ENCODE peak calls at places on chromosome 5, in eight cellular contexts. Q is neural progenitor cell, I is GM23248, J is hepatocyte, W is PC-3, M is GM23338, D is MM.1S, U is SK-N-SH. E is an unnamed sample. For H3K4me1, the result is how much of the 10 kb centered on the place peaks cover.

GRCh38 chr5:66239034-66239433 is 94.9 kb downstream of the SREK1 start:
- DNase-seq in W (peak), D (peak), M (peak), I (no peak), J (no peak), U (no peak), Q (peak), E (no peak)

GRCh38 chr5:110969502-110969901 is 102.0 kb upstream of the TSLP start:
- DNase-seq in J (no peak), Q (no peak), D (no peak), U (no peak), I (no peak), M (no peak), W (peak), E (no peak)

GRCh38 chr5:91074615-91075014 is 308.5 kb downstream of the ARRDC3 start:
- DNase-seq in W (peak), U (no peak), J (no peak), M (no peak), D (no peak), I (peak), Q (no peak), E (no peak)

GRCh38 chr5:16855475-16855874 is 80.6 kb downstream of the MYO10 start:
- DNase-seq in M (peak), J (no peak), Q (peak), W (peak), D (no peak), U (peak), I (peak), E (no peak)

GRCh38 chr5:114407783-114408182 is 45.9 kb downstream of the KCNN2 start:
- DNase-seq in I (no peak), Q (no peak), D (no peak), M (no peak), W (no peak), U (no peak), J (no peak), E (no peak)

GRCh38 chr5:132057498-132058255 is 2.8 kb upstream of the IL3 start:
- DNase-seq in J (no peak), Q (no peak), M (no peak), W (no peak), D (no peak), I (no peak), U (peak), E (no peak)

GRCh38 chr5:66963559-66963971 is 233.0 kb downstream of the CD180 start:
- DNase-seq in M (peak), U (peak), W (peak), Q (no peak), I (peak), D (no peak), J (peak), E (no peak)

GRCh38 chr5:9269024-9269423 is 276.9 kb downstream of the SEMA5A start:
- DNase-seq in M (no peak), D (no peak), Q (no peak), J (no peak), U (peak), I (peak), W (peak), E (no peak)

GRCh38 chr5:2906302-2907090 is 155.0 kb upstream of the IRX2 start:
- DNase-seq in U (no peak), J (no peak), I (no peak), D (no peak), Q (no peak), M (no peak), W (no peak), E (no peak)

GRCh38 chr5:2263763-2264162 is 381.0 kb upstream of the IRX4 start:
- DNase-seq in U (no peak), D (no peak), I (no peak), Q (no peak), J (no peak), M (no peak), W (no peak), E (no peak)

GRCh38 chr5:143311428-143311827 is 92.1 kb downstream of the NR3C1 start:
- DNase-seq in J (no peak), W (peak), Q (no peak), M (peak), I (peak), U (no peak), D (no peak), E (no peak)

GRCh38 chr5:84605246-84605645 is 220.6 kb upstream of the EDIL3 start:
- DNase-seq in D (no peak), W (no peak), I (no peak), U (no peak), M (no peak), Q (no peak), J (no peak), E (no peak)

GRCh38 chr5:9239626-9240025 is 306.2 kb downstream of the SEMA5A start:
- DNase-seq in U (no peak), J (no peak), W (peak), I (peak), M (no peak), Q (no peak), D (no peak), E (no peak)

GRCh38 chr5:134224905-134225779 is 731 bp downstream of the PPP2CA start:
- DNase-seq in I (peak), D (peak), M (peak), W (peak), J (peak), U (peak), Q (peak), E (peak)

GRCh38 chr5:78985407-78986223 is 505 bp upstream of the ARSB start:
- DNase-seq in U (peak), Q (peak), W (peak), I (peak), J (peak), M (peak), D (peak), E (peak)

GRCh38 chr5:41508186-41508585 is 2.2 kb downstream of the PLCXD3 start:
- DNase-seq in J (no peak), D (no peak), Q (no peak), I (peak), U (no peak), M (no peak), W (peak), E (no peak)

GRCh38 chr5:113224605-113225065 is 210.2 kb downstream of the TSSK1B start:
- DNase-seq in Q (no peak), W (no peak), J (no peak), D (no peak), I (no peak), U (no peak), M (no peak), E (no peak)

GRCh38 chr5:74641014-74641777 is 668 bp upstream of the ENC1 start:
- DNase-seq in U (peak), I (peak), Q (peak), D (peak), W (peak), J (peak), M (peak), E (peak)

GRCh38 chr5:114360816-114361723 is 800 bp upstream of the KCNN2 start:
- DNase-seq in D (peak), W (no peak), Q (peak), U (peak), M (peak), J (peak), I (no peak), E (no peak)

GRCh38 chr5:95417971-95418370 is 26.8 kb downstream of the FAM81B start:
- DNase-seq in U (no peak), J (no peak), M (no peak), Q (no peak), I (peak), D (no peak), W (peak), E (no peak)

DNA sequence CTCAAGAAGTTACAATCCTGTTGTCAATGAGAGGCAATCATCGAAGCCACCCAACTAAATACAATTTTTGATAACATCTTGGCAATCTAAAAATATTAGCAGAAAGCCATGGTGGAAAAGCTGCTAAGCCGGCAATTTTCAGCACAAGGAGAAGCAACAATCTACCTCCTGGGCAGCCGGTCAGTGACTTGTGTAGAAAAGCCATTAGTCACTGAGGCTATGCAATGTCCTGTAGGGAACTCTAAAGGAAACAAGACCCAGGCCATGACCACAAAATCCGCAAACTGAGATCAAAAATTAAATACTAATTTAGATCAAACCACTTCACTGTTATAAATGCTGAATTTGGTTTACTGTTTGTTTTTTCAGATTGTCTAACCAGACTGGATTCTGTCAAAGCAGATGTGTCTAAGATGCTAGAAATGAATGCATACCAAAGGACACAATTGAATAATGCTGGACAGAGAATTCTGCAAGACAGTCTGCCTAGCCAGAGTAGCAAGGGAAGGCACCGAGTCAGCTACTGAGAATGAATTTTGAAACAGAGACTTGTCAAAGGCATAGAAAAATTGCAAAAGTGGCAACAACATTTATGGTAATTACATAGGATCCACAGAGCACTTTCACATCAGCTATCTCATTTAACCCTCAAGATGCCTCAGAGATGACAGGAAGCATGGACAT is 384.7 kb downstream of the PRELID2 start:
- DNase-seq in Q (no peak), I (no peak), M (no peak), W (no peak), U (no peak), J (no peak), D (no peak), E (no peak)
- TF ChIP-seq EZH2phosphoT487 in Q (no peak), I (no peak), M (no peak), W (no peak), U (no peak), J (no peak), D (no peak), E (no peak)

DNA sequence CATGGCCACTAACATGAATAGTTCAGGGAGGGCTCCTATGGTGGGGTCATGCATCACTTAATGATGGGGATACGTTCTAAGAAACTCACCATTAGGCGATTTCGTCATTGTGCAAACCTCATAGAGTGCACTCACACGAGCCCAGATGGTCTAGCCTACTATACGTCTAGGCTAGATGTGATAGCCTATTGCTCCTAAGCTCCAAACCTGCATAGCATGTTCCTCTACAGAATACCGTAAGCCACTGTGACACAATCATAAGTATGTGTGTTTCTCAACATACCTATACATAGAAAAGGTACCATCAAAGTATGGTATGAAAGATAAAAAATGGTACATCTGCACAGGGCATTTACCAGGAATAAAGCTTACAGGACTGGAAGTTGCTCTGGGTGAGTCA is 6.3 kb downstream of the SLIT3 start:
- DNase-seq in Q (no peak), J (no peak), I (no peak), U (no peak), W (no peak), M (no peak), D (no peak), E (no peak)
- H3K4me1 ChIP-seq in Q (under half), J (under half), I (under half), U (under half), W (under half), M (under half), D (under half), E (under half)

GRCh38 chr5:126445502-126446174 is 22.4 kb downstream of the GRAMD2B start:
- DNase-seq in D (no peak), I (peak), U (no peak), J (no peak), Q (no peak), W (peak), M (no peak), E (no peak)

GRCh38 chr5:126449751-126450271 is 26.6 kb downstream of the GRAMD2B start:
- DNase-seq in W (peak), U (no peak), I (peak), D (peak), M (no peak), J (no peak), Q (no peak), E (no peak)

GRCh38 chr5:126448720-126449119 is 25.5 kb downstream of the GRAMD2B start:
- DNase-seq in M (no peak), U (no peak), W (no peak), D (peak), I (no peak), J (no peak), Q (no peak), E (no peak)

GRCh38 chr5:126444137-126444536 is 20.9 kb downstream of the GRAMD2B start:
- DNase-seq in Q (no peak), I (no peak), M (no peak), J (no peak), W (no peak), U (no peak), D (no peak), E (no peak)

DNA sequence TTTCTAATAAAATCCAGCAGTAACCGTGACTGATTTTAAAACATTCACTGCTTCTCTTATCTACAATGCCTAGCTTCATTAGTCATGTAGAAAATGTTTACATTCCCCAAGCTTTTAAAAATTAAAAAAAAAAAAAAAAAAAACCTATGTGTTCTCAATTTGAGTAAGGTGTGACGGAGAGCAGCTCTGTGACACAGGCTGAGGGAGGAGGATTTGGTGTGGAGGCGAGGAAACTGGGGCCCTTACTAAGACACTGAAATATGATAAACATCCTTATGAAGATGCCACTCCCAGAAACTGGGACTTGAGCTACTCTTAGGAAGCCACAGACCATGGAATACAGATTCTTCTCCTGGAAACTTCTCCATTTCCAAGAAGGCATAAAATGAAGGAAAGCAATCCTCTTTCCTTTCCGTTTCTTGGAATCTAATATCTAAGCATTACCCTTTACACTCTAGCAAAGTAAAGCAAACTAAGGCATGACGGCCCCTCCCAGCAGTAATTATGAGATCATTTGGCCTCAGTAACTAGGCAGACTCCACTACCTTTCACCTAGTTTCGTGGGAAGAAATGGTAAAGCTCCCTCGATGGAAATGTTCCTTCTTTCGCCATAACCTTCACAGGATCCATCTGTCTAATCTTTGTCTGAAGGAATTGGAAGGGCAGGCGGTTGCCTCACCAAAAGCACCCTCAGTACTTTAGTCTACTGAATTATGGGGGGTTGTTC is 23.5 kb downstream of the GRAMD2B start:
- DNase-seq in I (peak), U (no peak), W (peak), Q (no peak), M (no peak), J (peak), D (no peak), E (no peak)
- TF ChIP-seq EZH2phosphoT487 in I (no peak), U (no peak), W (no peak), Q (no peak), M (no peak), J (no peak), D (no peak), E (no peak)

DNA sequence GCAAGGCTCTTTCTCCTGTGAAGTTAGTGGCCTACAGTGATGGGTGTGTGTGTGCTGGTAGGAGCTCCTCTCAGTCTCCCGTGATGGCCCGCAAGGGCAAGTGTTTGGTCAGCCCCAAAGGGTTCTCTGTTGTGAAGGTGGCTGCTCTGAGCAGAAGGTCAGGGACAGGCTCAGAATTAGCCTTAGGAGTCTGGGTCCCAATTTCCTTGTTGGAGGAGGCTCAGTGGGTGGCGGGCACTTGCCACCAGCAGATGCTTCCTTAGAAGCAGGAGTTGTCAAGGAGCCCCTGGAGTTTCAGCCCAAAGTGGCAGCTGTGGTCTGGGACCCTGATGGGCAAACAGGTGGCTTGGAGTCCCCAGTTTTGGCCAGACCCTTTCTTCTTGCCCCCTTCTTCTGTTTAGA is 154.4 kb downstream of the MACROH2A1 start:
- DNase-seq in D (no peak), J (no peak), W (no peak), I (no peak), U (no peak), Q (no peak), M (no peak), E (no peak)
- H3K4me1 ChIP-seq in D (under half), J (under half), W (half or more), I (half or more), U (under half), Q (under half), M (under half), E (under half)

GRCh38 chr5:122140900-122141299 is 11.6 kb downstream of the ZNF474 start:
- DNase-seq in D (no peak), M (no peak), Q (no peak), I (no peak), U (no peak), J (no peak), W (no peak), E (no peak)

GRCh38 chr5:122141751-122142150 is 12.4 kb downstream of the ZNF474 start:
- DNase-seq in J (no peak), D (no peak), U (no peak), M (no peak), I (peak), W (no peak), Q (no peak), E (no peak)

GRCh38 chr5:122145906-122146305 is 16.6 kb downstream of the ZNF474 start:
- DNase-seq in Q (peak), I (no peak), M (no peak), D (no peak), U (no peak), J (no peak), W (no peak), E (no peak)

GRCh38 chr5:122144236-122144635 is 14.9 kb downstream of the ZNF474 start:
- DNase-seq in M (no peak), Q (no peak), D (no peak), U (no peak), W (no peak), I (peak), J (no peak), E (no peak)

GRCh38 chr5:122142480-122142879 is 13.1 kb downstream of the ZNF474 start:
- DNase-seq in I (peak), U (no peak), Q (no peak), M (no peak), J (no peak), W (peak), D (no peak), E (no peak)
- TF ChIP-seq EZH2phosphoT487 in I (peak), U (no peak), Q (no peak), M (no peak), J (no peak), W (no peak), D (no peak), E (no peak)

GRCh38 chr5:1005362-1005851 is 3.2 kb upstream of the NKD2 start:
- DNase-seq in M (no peak), J (no peak), U (no peak), Q (no peak), I (no peak), W (no peak), D (no peak), E (no peak)

GRCh38 chr5:1005904-1006655 is 2.5 kb upstream of the NKD2 start:
- DNase-seq in Q (no peak), M (no peak), J (no peak), U (no peak), I (no peak), D (no peak), W (no peak), E (no peak)

GRCh38 chr5:1007681-1008450 is 736 bp upstream of the NKD2 start:
- DNase-seq in M (no peak), I (no peak), U (no peak), D (no peak), J (no peak), W (no peak), Q (no peak), E (no peak)

GRCh38 chr5:1007221-1007680 is 1.4 kb upstream of the NKD2 start:
- DNase-seq in Q (no peak), D (no peak), I (no peak), J (no peak), M (peak), W (no peak), U (no peak), E (no peak)

DNA sequence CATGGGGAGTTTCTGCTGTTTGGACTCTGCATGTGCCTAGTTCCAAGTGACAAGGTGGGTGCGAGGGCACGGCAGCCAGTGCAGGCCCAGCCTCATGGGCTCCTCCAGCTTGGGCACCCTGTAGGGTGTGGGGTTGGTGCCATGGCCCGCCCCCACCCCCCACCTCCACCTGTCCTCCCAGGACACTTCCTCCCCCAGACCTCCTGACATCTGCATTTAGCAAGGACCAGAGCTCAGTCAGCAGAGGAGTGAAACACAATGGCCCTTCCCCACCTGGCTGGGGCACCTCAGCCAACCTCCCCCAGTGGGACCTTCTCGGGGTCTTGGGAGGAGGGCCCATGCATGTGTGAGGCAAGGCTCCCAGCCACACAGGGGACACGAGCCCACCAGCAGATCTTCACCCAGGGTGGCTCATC is 1.9 kb upstream of the NKD2 start:
- DNase-seq in W (no peak), U (no peak), D (peak), Q (no peak), M (no peak), J (no peak), I (no peak), E (no peak)
- H3K4me1 ChIP-seq in W (under half), U (under half), D (half or more), Q (under half), M (under half), J (under half), I (under half), E (under half)

DNA sequence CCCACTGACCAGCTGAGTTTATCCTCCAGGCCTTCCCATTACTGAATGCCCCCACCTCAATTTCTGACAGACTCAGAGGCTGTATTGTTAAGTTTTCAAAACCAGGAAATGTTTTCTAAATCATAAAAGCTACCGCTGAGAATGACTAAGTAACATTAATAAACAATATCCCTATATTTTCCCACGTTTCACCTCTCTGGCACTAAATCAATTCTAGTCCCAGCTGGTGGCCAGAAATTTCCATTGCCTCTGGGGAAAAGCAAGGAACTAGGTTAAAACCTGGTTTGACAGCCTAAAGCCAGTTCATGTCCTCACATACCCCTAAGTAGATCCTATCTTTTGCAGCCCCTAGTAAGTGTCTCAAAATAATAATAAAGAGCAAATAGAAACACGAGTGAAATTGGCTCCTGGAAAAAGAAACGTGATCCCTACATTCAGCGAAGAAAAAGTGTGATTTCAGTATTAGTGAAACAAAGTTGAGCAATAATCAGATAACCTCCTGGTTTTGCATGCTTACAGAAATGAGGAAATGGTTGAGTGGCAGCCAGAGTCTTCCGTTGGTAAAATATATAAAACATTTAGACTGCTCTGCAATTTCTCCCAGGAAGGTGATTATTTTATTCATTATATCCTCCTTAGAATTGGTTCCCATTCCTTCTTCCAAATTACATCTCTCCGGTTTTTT is 110.9 kb downstream of the ESM1 start:
- DNase-seq in W (peak), Q (no peak), M (no peak), I (peak), J (no peak), D (no peak), U (no peak), E (no peak)
- TF ChIP-seq EZH2phosphoT487 in W (no peak), Q (no peak), M (no peak), I (no peak), J (no peak), D (no peak), U (no peak), E (no peak)

GRCh38 chr5:32017638-32018429 is 156.3 kb downstream of the GOLPH3 start:
- DNase-seq in Q (no peak), I (no peak), W (no peak), J (no peak), D (no peak), U (no peak), M (no peak), E (peak)
- H3K4me1 ChIP-seq in Q (under half), I (under half), W (under half), J (under half), D (under half), U (under half), M (under half), E (half or more)

E was measured in OCI-LY7.